ENCODE peak calls at places on chromosomes 12 and 14, in eight cellular contexts. Y is IMR-90, T is psoas muscle, O is HCT116, C is Panc1, B is tibial artery, H is gastrocnemius medialis, N is left ventricle myocardium inferior. W is an unnamed sample. For H3K27me3, the result is how much of the 10 kb centered on the place peaks cover.

GRCh38 chr12:58425481-58426392 is 484.4 kb downstream of the ATP23 start:
- DNase-seq in O (peak), Y (peak), N (no peak), H (no peak), C (peak), T (no peak), B (no peak), W (no peak)

GRCh38 chr12:122994140-122994675 is 13.7 kb downstream of the ARL6IP4 start:
- DNase-seq in T (peak), O (no peak), H (no peak), N (no peak), Y (no peak), C (no peak), B (no peak), W (no peak)

GRCh38 chr12:25241171-25242020 is 9.3 kb downstream of the KRAS start:
- DNase-seq in Y (peak), N (no peak), T (no peak), H (no peak), C (peak), O (peak), B (no peak), W (no peak)

GRCh38 chr12:17062296-17063061 is 456.5 kb upstream of the LMO3 start:
- DNase-seq in Y (no peak), O (no peak), B (no peak), H (no peak), N (no peak), T (no peak), C (peak), W (no peak)

GRCh38 chr14:69887740-69888657 is 8.8 kb downstream of the SMOC1 start:
- DNase-seq in Y (peak), C (no peak), T (no peak), B (no peak), O (no peak), H (no peak), N (no peak), W (no peak)

GRCh38 chr12:106288510-106289195 is 13.9 kb upstream of the TCP11L2 start:
- DNase-seq in Y (peak), H (no peak), O (peak), C (no peak), T (no peak), B (no peak), N (no peak), W (no peak)

GRCh38 chr14:77865455-77865854 is 65.5 kb downstream of the ADCK1 start:
- DNase-seq in Y (no peak), C (no peak), O (no peak), B (no peak), N (no peak), T (no peak), H (no peak), W (no peak)

GRCh38 chr12:8544295-8544694 is 3.6 kb upstream of the CLEC4E start:
- DNase-seq in N (no peak), O (peak), Y (peak), T (no peak), B (peak), H (peak), C (peak), W (peak)

GRCh38 chr12:54019111-54019811 is 9.0 kb upstream of the HOXC6 start:
- DNase-seq in B (no peak), N (no peak), H (no peak), C (no peak), Y (no peak), O (no peak), T (no peak), W (no peak)

GRCh38 chr12:90621927-90622326 is 333.0 kb downstream of the CCER1 start:
- DNase-seq in H (no peak), Y (peak), N (no peak), B (no peak), T (no peak), C (no peak), O (no peak), W (no peak)

GRCh38 chr12:106248849-106249371 is 1.1 kb upstream of the CKAP4 start:
- DNase-seq in O (no peak), N (no peak), B (peak), Y (peak), C (no peak), H (no peak), T (no peak), W (peak)

GRCh38 chr12:68406134-68406576 is 74.0 kb upstream of the MDM1 start:
- DNase-seq in T (peak), Y (peak), N (peak), H (peak), C (no peak), O (no peak), B (peak), W (no peak)
- TF ChIP-seq CTCF in T (peak), Y (peak), N (peak), H (peak), C (peak), O (peak), B (peak), W (no peak)

GRCh38 chr12:15540469-15540872 is 218.2 kb downstream of the PTPRO start:
- DNase-seq in B (no peak), C (no peak), H (no peak), O (no peak), T (no peak), N (no peak), Y (peak), W (no peak)
- H3K27ac ChIP-seq in B (peak), C (no peak), H (no peak), O (no peak), T (no peak), N (no peak), Y (no peak), W (no peak)

GRCh38 chr14:100723135-100723883 is 3.4 kb upstream of the DLK1 start:
- DNase-seq in Y (no peak), C (no peak), B (no peak), T (no peak), O (no peak), H (no peak), N (no peak), W (no peak)

GRCh38 chr14:100722367-100722766 is 4.3 kb upstream of the DLK1 start:
- DNase-seq in O (no peak), T (no peak), N (no peak), C (no peak), Y (no peak), H (no peak), B (no peak), W (no peak)

GRCh38 chr14:100725587-100726387 is 905 bp upstream of the DLK1 start:
- DNase-seq in H (no peak), O (no peak), T (no peak), B (no peak), N (no peak), Y (no peak), C (no peak), W (no peak)

GRCh38 chr14:100726467-100726811 is 253 bp upstream of the DLK1 start:
- DNase-seq in T (no peak), O (no peak), B (no peak), Y (no peak), C (no peak), H (no peak), N (no peak), W (no peak)

GRCh38 chr14:100724061-100724460 is 2.6 kb upstream of the DLK1 start:
- DNase-seq in N (no peak), Y (no peak), O (no peak), C (no peak), T (no peak), B (no peak), H (no peak), W (no peak)
- H3K27me3 ChIP-seq in N (half or more), Y (half or more), O (under half), C (under half), T (under half), B (half or more), H (under half), W (under half)

DNA sequence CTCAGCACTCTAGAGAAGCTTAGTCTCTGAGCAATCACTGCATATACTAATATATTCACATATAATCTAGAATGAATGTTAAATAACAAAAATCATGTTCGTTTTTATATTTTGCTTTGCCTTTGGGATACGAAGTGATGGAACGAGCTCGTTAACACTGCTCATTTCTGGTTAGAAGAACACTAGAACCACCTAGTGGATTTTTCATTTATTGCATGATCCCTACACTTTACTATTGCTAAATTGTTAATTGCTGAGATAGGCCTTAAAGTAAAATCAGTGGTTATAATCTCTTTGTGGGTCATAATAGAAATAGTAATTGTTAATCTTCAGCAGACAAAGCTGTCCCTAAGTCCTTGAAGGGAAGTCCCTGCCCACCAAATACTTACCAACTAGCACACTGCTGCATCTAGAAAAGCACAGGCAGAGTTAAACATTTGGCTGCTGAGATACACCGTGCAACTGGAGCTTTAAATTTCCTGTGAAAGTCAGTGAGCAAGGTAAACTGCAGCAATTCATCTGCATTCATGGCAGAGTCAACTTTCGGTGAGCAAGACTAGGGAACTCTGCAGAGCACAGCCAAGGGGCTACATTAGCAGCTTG is 353.7 kb downstream of the APAF1 start:
- DNase-seq in O (peak), Y (peak), C (peak), B (no peak), N (no peak), H (no peak), T (no peak), W (no peak)
- TF ChIP-seq CTCF in O (peak), Y (peak), C (peak), B (peak), N (peak), H (peak), T (peak), W (peak)